ENCODE peak calls at places on chromosomes 11 and 22, in four cellular contexts. I is esophagus squamous epithelium, X is omental fat pad, Q is GM10248. D is an unnamed sample.

GRCh38 chr11:99371257-99371656 is 350.5 kb downstream of the CNTN5 start:
- DNase-seq in X (no peak), I (no peak), Q (no peak), D (no peak)

GRCh38 chr22:49825436-49825835 is 2.2 kb downstream of the BRD1 start:
- DNase-seq in I (no peak), Q (no peak), X (no peak), D (no peak)

GRCh38 chr11:11211186-11211585 is 141.9 kb downstream of the CSNK2A3 start:
- DNase-seq in X (no peak), I (no peak), Q (no peak), D (no peak)

GRCh38 chr22:23113847-23114720 is 27.7 kb downstream of the RSPH14 start:
- DNase-seq in Q (no peak), X (no peak), I (no peak), D (no peak)

GRCh38 chr11:65316979-65317786 is 2.5 kb downstream of the CDC42EP2 start:
- DNase-seq in I (no peak), X (no peak), Q (no peak), D (no peak)

GRCh38 chr22:39384750-39385480 is 14.7 kb upstream of the TAB1 start:
- DNase-seq in I (no peak), X (no peak), Q (peak; percentile 47), D (no peak)

GRCh38 chr11:110432713-110433392 is 3.1 kb downstream of the FDX1 start:
- DNase-seq in X (no peak), Q (no peak), I (no peak), D (no peak)

GRCh38 chr11:73997120-73997772 is 11.6 kb downstream of the UCP3 start:
- DNase-seq in X (no peak), Q (no peak), I (no peak), D (no peak)

GRCh38 chr11:86447763-86448480 is 73.2 kb downstream of the CCDC81 start:
- DNase-seq in Q (no peak), I (no peak), X (no peak), D (no peak)

GRCh38 chr22:39301108-39301507 is 18.3 kb downstream of the RPL3 start:
- DNase-seq in Q (no peak), I (no peak), X (no peak), D (no peak)

GRCh38 chr22:40951795-40952602 is 821 bp downstream of the RBX1 start:
- DNase-seq in X (no peak), I (no peak), Q (peak; percentile 30), D (no peak)

GRCh38 chr11:125244166-125244565 is 79.6 kb downstream of the PKNOX2 start:
- DNase-seq in I (no peak), X (no peak), Q (no peak), D (no peak)

GRCh38 chr22:18154821-18155390 is 4.9 kb downstream of the USP18 start:
- DNase-seq in X (no peak), Q (no peak), I (no peak), D (no peak)

GRCh38 chr11:20020198-20020597 is 140.1 kb downstream of the DBX1 start:
- DNase-seq in I (no peak), X (no peak), Q (no peak), D (no peak)

GRCh38 chr22:21765909-21766529 is 30.4 kb upstream of the YPEL1 start:
- DNase-seq in X (no peak), I (no peak), Q (no peak), D (no peak)

GRCh38 chr11:97722721-97723120 is 1298.0 kb upstream of the CNTN5 start:
- DNase-seq in Q (no peak), I (no peak), X (no peak), D (no peak)

GRCh38 chr11:86938900-86939880 is 16.0 kb downstream of the FZD4 start:
- DNase-seq in I (no peak), Q (peak; percentile 38), X (no peak), D (no peak)

GRCh38 chr22:20777420-20778177 is 3.7 kb downstream of the SERPIND1 start:
- DNase-seq in I (no peak), X (no peak), Q (no peak), D (no peak)

GRCh38 chr22:22755778-22756100 is 111.3 kb downstream of the GGTLC2 start:
- DNase-seq in X (no peak), I (no peak), Q (no peak), D (peak; percentile 57)

GRCh38 chr11:96219981-96220623 is 122.9 kb downstream of the MAML2 start:
- DNase-seq in Q (no peak), X (no peak), I (no peak), D (no peak)

GRCh38 chr11:12841946-12842630 is 167.0 kb upstream of the RASSF10 start:
- DNase-seq in I (no peak), Q (no peak), X (no peak), D (no peak)

GRCh38 chr11:76410771-76411423 is 29.8 kb downstream of the GVQW3 start:
- DNase-seq in X (no peak), I (no peak), Q (no peak), D (no peak)

GRCh38 chr11:2743427-2744110 is 43.8 kb upstream of the KCNQ1OT1 start:
- DNase-seq in Q (no peak), I (no peak), X (no peak), D (no peak)

GRCh38 chr11:129146196-129146595 is 45.9 kb downstream of the ARHGAP32 start:
- DNase-seq in X (no peak), Q (no peak), I (no peak), D (no peak)

GRCh38 chr22:19120829-19121630 is 1.2 kb downstream of the DGCR2 start:
- DNase-seq in X (no peak), I (no peak), Q (no peak), D (no peak)

GRCh38 chr11:108538022-108538424 is 39.8 kb upstream of the POGLUT3 start:
- DNase-seq in Q (no peak), X (no peak), I (no peak), D (peak; percentile 23)

GRCh38 chr11:66267379-66268209 is 845 bp upstream of the RAB1B start:
- DNase-seq in X (peak; percentile 78), I (peak; percentile 48), Q (peak; percentile 94), D (peak; percentile 96)

GRCh38 chr11:107973641-107974040 is 35.1 kb upstream of the CUL5 start:
- DNase-seq in I (no peak), X (no peak), Q (no peak), D (no peak)

DNA sequence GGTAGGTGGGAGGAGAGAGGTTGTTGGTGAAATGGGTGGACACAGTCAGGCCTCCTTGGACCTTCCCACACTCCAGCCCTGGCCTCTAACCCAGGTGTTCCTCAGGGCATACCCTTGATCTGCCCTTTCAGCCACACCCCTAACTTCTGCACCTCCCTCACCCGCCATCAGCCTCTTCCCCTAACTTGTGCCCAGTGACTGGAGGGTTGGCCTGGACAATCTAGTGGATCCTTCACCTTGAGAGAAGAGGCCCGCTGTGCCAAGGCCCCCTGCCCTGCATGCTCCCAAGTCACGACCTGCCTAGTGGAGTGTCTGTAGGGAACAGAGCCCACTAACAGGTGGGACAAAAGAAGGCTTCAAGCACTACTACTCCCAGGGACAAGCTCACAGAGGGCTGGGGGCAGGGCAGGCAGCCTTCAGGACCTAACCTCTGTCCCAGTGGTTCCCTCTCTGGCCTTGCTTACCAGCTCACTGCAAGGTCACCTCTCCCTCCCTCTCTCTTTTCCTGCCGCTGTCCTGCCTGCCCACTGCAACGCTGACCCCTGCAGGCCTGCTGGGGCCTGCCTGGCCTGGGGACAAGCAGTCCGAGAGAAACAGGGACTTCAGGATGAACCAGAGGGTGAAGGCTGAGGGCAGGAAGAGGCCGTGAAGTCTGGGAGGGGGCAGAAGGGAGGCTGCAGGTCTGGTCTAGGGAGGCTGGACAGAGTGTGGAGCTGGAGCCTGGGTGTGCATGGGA is 3.3 kb downstream of the SYT7 start:
- DNase-seq in X (no peak), Q (no peak), I (no peak), D (no peak)
- TF ChIP-seq CTCF in X (no peak), Q (no peak), I (peak; percentile 5), D (peak; percentile 13)

DNA sequence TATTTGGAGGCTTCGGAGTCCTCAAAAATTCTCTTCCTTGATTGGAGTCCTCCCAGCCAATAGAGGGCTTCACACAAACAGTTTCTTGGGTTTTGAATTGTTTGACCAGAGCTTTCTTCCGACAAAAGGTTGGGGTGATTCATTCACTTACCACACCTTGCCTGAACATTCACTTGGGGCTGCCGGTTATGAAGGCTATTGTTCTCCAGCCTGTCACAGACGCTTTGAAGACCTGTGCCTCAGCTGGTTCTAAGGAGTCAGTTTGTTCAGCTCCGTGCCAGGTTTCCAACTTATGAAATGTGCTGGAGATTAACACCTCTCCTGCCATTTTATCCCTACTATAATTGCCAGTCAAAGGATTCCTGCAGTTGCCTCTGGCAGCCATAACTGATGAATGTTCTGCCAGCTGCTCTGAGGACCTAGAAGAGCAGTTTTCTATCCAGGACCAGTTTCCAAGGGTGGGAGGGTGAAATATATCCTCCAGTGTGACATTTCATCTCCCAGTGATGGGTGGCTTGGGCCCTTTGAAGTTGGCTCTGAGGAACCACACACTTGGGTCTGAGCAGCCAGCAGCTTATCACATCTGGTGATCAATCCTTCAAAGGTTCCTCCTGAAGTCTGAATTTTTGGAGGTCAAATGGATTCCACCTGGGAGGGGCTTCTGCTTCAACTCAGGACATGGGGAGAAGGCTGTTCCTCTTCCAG is 31.4 kb downstream of the LIMK2 start:
- DNase-seq in X (no peak), Q (no peak), I (no peak), D (no peak)
- TF ChIP-seq CTCF in X (no peak), Q (no peak), I (no peak), D (no peak)

GRCh38 chr11:119903389-119903788 is 174.4 kb upstream of the NECTIN1 start:
- DNase-seq in Q (no peak), X (no peak), I (no peak), D (no peak)

GRCh38 chr11:119903821-119904220 is 174.8 kb upstream of the NECTIN1 start:
- DNase-seq in I (no peak), Q (no peak), X (no peak), D (no peak)

GRCh38 chr11:119904636-119905035 is 175.6 kb upstream of the NECTIN1 start:
- DNase-seq in X (no peak), I (no peak), Q (no peak), D (no peak)

GRCh38 chr11:119906376-119906775 is 177.4 kb upstream of the NECTIN1 start:
- DNase-seq in Q (no peak), I (no peak), X (no peak), D (no peak)

GRCh38 chr11:119905162-119905561 is 176.2 kb upstream of the NECTIN1 start:
- DNase-seq in X (no peak), I (no peak), Q (no peak), D (no peak)
- TF ChIP-seq CTCF in X (no peak), I (no peak), Q (no peak), D (no peak)

GRCh38 chr22:45061332-45061731 is 51.5 kb upstream of the PHF21B start:
- DNase-seq in I (no peak), X (no peak), Q (no peak), D (no peak)
- TF ChIP-seq CTCF in I (no peak), X (no peak), Q (no peak), D (no peak)